ENCODE peak calls at places on chromosomes 6 and 20, in nine cellular contexts. A is heart left ventricle, C is breast epithelium, S is spleen, B is body of pancreas, P is IMR-90, D is HCT116, J is endothelial cell of umbilical vein, W is gastrocnemius medialis. M is an unnamed sample.

GRCh38 chr20:52312131-52312729 is 120.7 kb upstream of the ZFP64 start:
- DNase-seq in S (no peak), P (peak; percentile 60), C (peak; percentile 27), A (no peak), W (no peak), D (peak; percentile 54), B (peak; percentile 47), J (peak; percentile 82), M (no peak)

GRCh38 chr6:3193102-3193837 is 34.2 kb downstream of the TUBB2B start:
- DNase-seq in S (no peak), B (no peak), A (no peak), W (no peak), J (no peak), D (no peak), P (no peak), C (no peak), M (no peak)

GRCh38 chr20:36830791-36831691 is 44.9 kb upstream of the TLDC2 start:
- DNase-seq in B (peak; percentile 30), J (peak; percentile 89), W (peak; percentile 34), C (no peak), P (peak; percentile 23), A (peak; percentile 90), S (peak; percentile 83), D (no peak), M (no peak)

GRCh38 chr6:35724471-35724870 is 12.4 kb upstream of the ARMC12 start:
- DNase-seq in B (no peak), W (peak; percentile 36), D (no peak), S (peak; percentile 20), J (no peak), P (no peak), C (no peak), A (no peak), M (no peak)

GRCh38 chr20:9392892-9393857 is 121.2 kb upstream of the LAMP5 start:
- DNase-seq in A (peak; percentile 73), S (no peak), D (peak; percentile 41), J (peak; percentile 37), B (peak; percentile 34), P (peak; percentile 73), C (no peak), W (peak; percentile 34), M (no peak)

GRCh38 chr6:112253842-112254816 is at the start of gene LAMA4:
- DNase-seq in S (peak; percentile 77), B (peak; percentile 37), D (no peak), A (peak; percentile 71), C (no peak), J (peak; percentile 86), W (no peak), P (peak; percentile 69), M (peak; percentile 70)

GRCh38 chr6:35056952-35057351 is 84.2 kb downstream of the TCP11 start:
- DNase-seq in A (peak; percentile 26), W (no peak), B (no peak), J (no peak), P (no peak), S (peak; percentile 37), D (no peak), C (no peak), M (no peak)

GRCh38 chr6:35096129-35096852 is 44.8 kb downstream of the TCP11 start:
- DNase-seq in D (peak; percentile 8), W (no peak), J (peak; percentile 84), B (no peak), A (no peak), C (no peak), S (no peak), P (peak; percentile 81), M (no peak)

GRCh38 chr20:21693322-21693721 is 12.1 kb upstream of the PAX1 start:
- DNase-seq in B (no peak), D (no peak), A (no peak), P (no peak), J (no peak), C (no peak), S (no peak), W (no peak), M (no peak)

GRCh38 chr6:37940074-37940847 is 120.7 kb downstream of the ZFAND3 start:
- DNase-seq in A (peak; percentile 60), W (no peak), P (peak; percentile 75), B (peak; percentile 47), D (no peak), C (no peak), S (no peak), J (peak; percentile 66), M (no peak)

GRCh38 chr20:7272512-7272911 is 505.0 kb downstream of the BMP2 start:
- DNase-seq in C (no peak), D (no peak), S (no peak), B (no peak), J (peak; percentile 15), W (no peak), A (no peak), P (no peak), M (no peak)

GRCh38 chr6:136775548-136775947 is 16.7 kb downstream of the MAP3K5 start:
- DNase-seq in J (no peak), A (no peak), B (no peak), P (no peak), S (no peak), D (no peak), W (no peak), C (no peak), M (no peak)

GRCh38 chr20:56736285-56736857 is 107.3 kb downstream of the TFAP2C start:
- DNase-seq in S (no peak), A (no peak), B (no peak), P (no peak), W (no peak), C (no peak), J (no peak), D (no peak), M (no peak)

GRCh38 chr20:56731496-56731895 is 102.4 kb downstream of the TFAP2C start:
- DNase-seq in P (no peak), S (no peak), A (no peak), D (no peak), W (no peak), J (no peak), C (no peak), B (no peak), M (no peak)

GRCh38 chr20:56731041-56731440 is 101.9 kb downstream of the TFAP2C start:
- DNase-seq in S (no peak), P (no peak), W (no peak), C (no peak), D (no peak), A (no peak), B (no peak), J (no peak), M (no peak)

GRCh38 chr20:56733967-56734366 is 104.9 kb downstream of the TFAP2C start:
- DNase-seq in S (no peak), B (no peak), J (no peak), D (no peak), C (no peak), A (no peak), P (no peak), W (no peak), M (no peak)

DNA sequence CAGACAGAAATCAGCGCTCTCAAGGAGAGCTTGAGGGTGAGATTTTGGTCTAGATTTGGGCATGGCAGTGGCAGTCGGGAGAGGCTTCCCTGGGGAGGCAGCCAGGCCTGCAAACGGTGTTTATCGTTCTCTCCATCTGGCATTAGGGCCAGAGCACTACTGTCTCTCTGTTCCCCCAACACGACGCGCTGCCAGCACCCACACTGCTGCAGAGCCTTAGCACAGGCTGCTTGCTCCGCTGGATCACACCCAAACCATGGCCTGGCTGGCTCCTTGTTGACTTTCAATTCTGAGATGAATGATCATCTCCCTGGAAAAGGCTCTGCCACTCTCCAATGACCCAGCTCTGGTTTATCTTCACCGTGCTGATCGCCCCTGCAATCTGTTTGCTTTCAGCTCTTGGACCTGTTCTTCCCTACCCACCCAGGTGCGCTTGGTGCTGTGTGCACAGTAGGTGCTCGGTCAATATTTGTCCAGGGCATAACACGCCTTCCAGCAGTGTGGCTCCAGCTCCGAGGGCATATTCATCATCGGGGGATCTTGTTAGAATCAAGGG is 106.1 kb downstream of the TFAP2C start:
- DNase-seq in S (no peak), J (no peak), B (no peak), D (no peak), P (no peak), C (no peak), A (no peak), W (no peak), M (no peak)
- H3K4me3 ChIP-seq in S (no peak overlapping the region), J (no peak overlapping the region), B (no peak overlapping the region), D (no peak overlapping the region), P (no peak overlapping the region), C (no peak overlapping the region), A (no peak overlapping the region), W (no peak overlapping the region), M (no peak overlapping the region)

GRCh38 chr6:16760536-16761468 is at the start of gene ATXN1:
- DNase-seq in W (peak; percentile 64), A (peak; percentile 76), S (peak; percentile 92), J (peak; percentile 69), D (no peak), B (peak; percentile 67), C (peak; percentile 65), P (peak; percentile 65), M (peak; percentile 81)
- TF ChIP-seq POLR2A in W (peak; percentile 63), A (no peak), S (no peak), J (no peak), D (no peak), B (peak; percentile 83), C (peak; percentile 49), P (peak; percentile 74), M (no peak)

DNA sequence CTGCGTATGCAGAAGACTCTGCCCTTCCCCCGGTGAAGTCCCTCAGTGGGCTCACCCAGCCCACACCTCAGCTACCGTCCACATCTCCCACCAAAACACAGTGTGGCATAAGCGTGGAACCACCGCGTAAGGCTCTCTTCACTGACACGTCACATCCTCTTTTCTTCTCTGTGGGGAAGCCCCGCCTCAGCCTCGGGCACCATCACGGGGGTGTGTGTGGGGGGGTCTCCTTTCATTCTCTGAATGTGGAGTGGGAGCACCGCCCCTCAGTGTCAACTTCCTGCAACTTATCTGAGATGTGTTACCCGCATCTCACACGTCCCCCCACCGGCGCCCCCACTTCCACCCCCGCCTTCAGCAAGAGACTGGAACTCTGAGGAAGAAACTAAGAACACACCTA is 388.4 kb upstream of the JARID2 start:
- DNase-seq in P (no peak), A (peak; percentile 29), B (no peak), J (no peak), W (no peak), C (no peak), D (no peak), S (peak; percentile 92), M (no peak)
- H3K4me3 ChIP-seq in P (no peak overlapping the region), A (no peak overlapping the region), B (no peak overlapping the region), J (no peak overlapping the region), W (no peak overlapping the region), C (no peak overlapping the region), D (no peak overlapping the region), S (peak overlapping the region; percentile 57), M (no peak overlapping the region)

GRCh38 chr6:149754573-149754972 is 5.0 kb downstream of the PCMT1 start:
- DNase-seq in W (no peak), D (no peak), S (no peak), P (no peak), C (no peak), J (no peak), A (no peak), B (no peak), M (no peak)

GRCh38 chr6:149752600-149752999 is 3.1 kb downstream of the PCMT1 start:
- DNase-seq in J (no peak), D (no peak), P (no peak), C (no peak), A (no peak), W (no peak), B (no peak), S (no peak), M (no peak)

GRCh38 chr6:149756261-149756636 is 6.7 kb downstream of the PCMT1 start:
- DNase-seq in A (no peak), J (no peak), W (no peak), C (no peak), S (no peak), B (no peak), P (no peak), D (no peak), M (no peak)

GRCh38 chr6:149751239-149751638 is 1.7 kb downstream of the PCMT1 start:
- DNase-seq in B (no peak), J (no peak), A (no peak), D (no peak), P (no peak), C (no peak), W (no peak), S (no peak), M (no peak)

GRCh38 chr6:149755300-149756260 is 6.0 kb downstream of the PCMT1 start:
- DNase-seq in J (no peak), B (no peak), C (no peak), W (no peak), A (no peak), S (no peak), D (no peak), P (no peak), M (no peak)
- TF ChIP-seq POLR2A in J (no peak), B (no peak), C (no peak), W (no peak), A (no peak), S (no peak), D (no peak), P (no peak), M (no peak)

M was measured in suprapubic skin.